ENCODE peak calls at places on chromosomes 3 and 15, in four cellular contexts. M is activated naive CD8-positive, alpha-beta T cell treated with anti-CD3 and anti-CD28 coated beads, Interleukin-2, amount 50 U/mL, for 24 hours; O is fibroblast of lung; A is GM23248. Y is an unnamed sample.

GRCh38 chr15:74265046-74265639 is 29.0 kb downstream of the CCDC33 start:
- DNase-seq in M (peak; percentile 16), O (peak; percentile 20), A (peak; percentile 51), Y (peak; percentile 40)

GRCh38 chr3:48416091-48416505 is 13.8 kb downstream of the PLXNB1 start:
- DNase-seq in M (no peak), O (no peak), A (no peak), Y (no peak)

GRCh38 chr15:101206173-101206572 is 45.7 kb downstream of the CHSY1 start:
- DNase-seq in M (peak; percentile 79), O (peak; percentile 91), A (peak; percentile 83), Y (peak; percentile 50)

GRCh38 chr15:51298656-51299055 is 39.7 kb downstream of the CYP19A1 start:
- DNase-seq in M (no peak), O (no peak), A (no peak), Y (no peak)

GRCh38 chr3:39088889-39089288 is 18.5 kb downstream of the GORASP1 start:
- DNase-seq in M (no peak), O (peak; percentile 32), A (peak; percentile 14), Y (no peak)

GRCh38 chr3:171129827-171130226 is 103.3 kb upstream of the SLC2A2 start:
- DNase-seq in M (no peak), O (peak; percentile 35), A (peak; percentile 54), Y (peak; percentile 43)

GRCh38 chr3:127458698-127459097 is 131.8 kb downstream of the TPRA1 start:
- DNase-seq in M (peak; percentile 38), O (no peak), A (peak; percentile 13), Y (no peak)

GRCh38 chr3:119239421-119239820 is 1.3 kb downstream of the B4GALT4 start:
- DNase-seq in M (no peak), O (no peak), A (peak; percentile 39), Y (no peak)

GRCh38 chr3:72480366-72480765 is 367.9 kb downstream of the SHQ1 start:
- DNase-seq in M (no peak), O (no peak), A (no peak), Y (no peak)

GRCh38 chr15:67509918-67510317 is 11.0 kb upstream of the C15orf61 start:
- DNase-seq in M (no peak), O (no peak), A (no peak), Y (no peak)

GRCh38 chr3:153746211-153746610 is 375.0 kb upstream of the ARHGEF26 start:
- DNase-seq in M (no peak), O (no peak), A (no peak), Y (no peak)

GRCh38 chr3:72830452-72831217 is 17.6 kb downstream of the SHQ1 start:
- DNase-seq in M (no peak), O (peak; percentile 56), A (peak; percentile 73), Y (peak; percentile 17)

GRCh38 chr3:100319951-100320350 is 14.6 kb upstream of the NIT2 start:
- DNase-seq in M (no peak), O (no peak), A (no peak), Y (no peak)

GRCh38 chr3:152574461-152575079 is 260.4 kb upstream of the P2RY1 start:
- DNase-seq in M (peak; percentile 16), O (peak; percentile 75), A (peak; percentile 80), Y (peak; percentile 64)

GRCh38 chr15:69384626-69385025 is 29.5 kb upstream of the KIF23 start:
- DNase-seq in M (no peak), O (no peak), A (no peak), Y (no peak)

GRCh38 chr3:157436583-157437300 is at the start of gene PTX3:
- DNase-seq in M (peak; percentile 16), O (peak; percentile 99), A (peak; percentile 87), Y (peak; percentile 67)

GRCh38 chr3:17195856-17196604 is 311.3 kb downstream of the PLCL2 start:
- DNase-seq in M (no peak), O (peak; percentile 59), A (peak; percentile 51), Y (peak; percentile 14)

GRCh38 chr3:84547971-84548970 is 410.5 kb upstream of the CADM2 start:
- DNase-seq in M (no peak), O (peak; percentile 8), A (peak; percentile 60), Y (no peak)

GRCh38 chr15:67087507-67088172 is 22.2 kb downstream of the SMAD3 start:
- DNase-seq in M (no peak), O (no peak), A (no peak), Y (no peak)

GRCh38 chr3:12230406-12230805 is 58.5 kb upstream of the PPARG start:
- DNase-seq in M (no peak), O (no peak), A (no peak), Y (no peak)

GRCh38 chr3:156705761-156706631 is 31.6 kb downstream of the TIPARP start:
- DNase-seq in M (no peak), O (no peak), A (no peak), Y (no peak)

GRCh38 chr3:23859012-23859743 is 53.4 kb downstream of the UBE2E1 start:
- DNase-seq in M (no peak), O (peak; percentile 30), A (peak; percentile 71), Y (peak; percentile 49)

GRCh38 chr15:89824607-89824867 is 9.9 kb upstream of the ANPEP start:
- DNase-seq in M (no peak), O (no peak), A (no peak), Y (no peak)

GRCh38 chr3:43996379-43997301 is 245.0 kb upstream of the TOPAZ1 start:
- DNase-seq in M (peak; percentile 26), O (peak; percentile 59), A (peak; percentile 58), Y (peak; percentile 49)

GRCh38 chr3:171871392-171872274 is 28.5 kb downstream of the TMEM212 start:
- DNase-seq in M (no peak), O (no peak), A (peak; percentile 51), Y (no peak)

GRCh38 chr3:127822836-127823589 is 698 bp upstream of the MGLL start:
- DNase-seq in M (peak; percentile 12), O (peak; percentile 32), A (peak; percentile 65), Y (peak; percentile 67)